ENCODE peak calls at places on chromosomes 6 and 20, in eight cellular contexts. B, N, W, M, G, H, O and F are unnamed samples.

GRCh38 chr6:113315879-113316278 is 541.3 kb upstream of the MARCKS start:
- DNase-seq in M (no peak), G (peak), W (no peak), N (no peak), B (no peak), O (no peak), H (no peak), F (no peak)

GRCh38 chr6:35810831-35811698 is 5.9 kb downstream of the LHFPL5 start:
- DNase-seq in M (no peak), N (peak), G (peak), O (no peak), W (no peak), H (no peak), B (no peak), F (no peak)

GRCh38 chr20:40682104-40683045 is 6.7 kb downstream of the MAFB start:
- DNase-seq in O (peak), H (no peak), G (no peak), W (no peak), N (no peak), B (no peak), M (no peak), F (no peak)

GRCh38 chr6:31701666-31702420 is 1.3 kb downstream of the ABHD16A start:
- DNase-seq in H (no peak), O (no peak), M (no peak), G (no peak), W (no peak), N (peak), B (no peak), F (peak)

GRCh38 chr6:152905551-152906299 is 77.1 kb downstream of the FBXO5 start:
- DNase-seq in O (no peak), H (no peak), W (no peak), M (no peak), N (no peak), B (no peak), G (no peak), F (no peak)

GRCh38 chr6:129889580-129889979 is 28.5 kb upstream of the TMEM244 start:
- DNase-seq in M (no peak), G (peak), W (no peak), H (no peak), B (no peak), N (peak), O (no peak), F (no peak)

GRCh38 chr20:1440024-1440423 is 26.6 kb downstream of the NSFL1C start:
- DNase-seq in B (peak), G (peak), H (peak), O (peak), W (no peak), N (peak), M (no peak), F (no peak)

GRCh38 chr6:155344341-155345006 is 30.2 kb upstream of the TFB1M start:
- DNase-seq in G (no peak), B (no peak), O (no peak), N (no peak), H (no peak), M (no peak), W (no peak), F (no peak)

GRCh38 chr6:113416166-113416565 is 441.0 kb upstream of the MARCKS start:
- DNase-seq in O (no peak), B (no peak), W (no peak), M (no peak), H (no peak), N (no peak), G (no peak), F (no peak)

GRCh38 chr6:5302995-5303622 is 41.8 kb downstream of the FARS2 start:
- DNase-seq in N (peak), H (peak), B (peak), M (peak), W (no peak), O (peak), G (peak), F (peak)

GRCh38 chr6:96450760-96451116 is 70.9 kb upstream of the UFL1 start:
- DNase-seq in G (no peak), H (no peak), M (no peak), B (no peak), O (no peak), N (no peak), W (no peak), F (no peak)

GRCh38 chr20:37670426-37670825 is 23.4 kb upstream of the CTNNBL1 start:
- DNase-seq in O (no peak), N (peak), M (no peak), G (no peak), B (no peak), H (no peak), W (peak), F (peak)

GRCh38 chr20:35568645-35569044 is 26.8 kb downstream of the ERGIC3 start:
- DNase-seq in N (peak), M (no peak), G (no peak), B (peak), H (no peak), W (no peak), O (peak), F (no peak)

GRCh38 chr6:1202201-1202600 is 109.7 kb upstream of the FOXQ1 start:
- DNase-seq in M (no peak), G (no peak), B (no peak), O (no peak), W (no peak), N (no peak), H (no peak), F (no peak)

GRCh38 chr6:21914121-21914973 is 320.8 kb downstream of the SOX4 start:
- DNase-seq in H (no peak), M (peak), O (no peak), N (no peak), B (no peak), W (no peak), G (peak), F (peak)

GRCh38 chr6:11598687-11599086 is 61.1 kb downstream of the TMEM170B start:
- DNase-seq in W (no peak), M (no peak), G (no peak), H (no peak), B (no peak), O (no peak), N (no peak), F (no peak)

GRCh38 chr6:148704539-148704938 is 42.3 kb upstream of the UST start:
- DNase-seq in N (no peak), H (no peak), M (no peak), W (no peak), G (no peak), B (no peak), O (no peak), F (no peak)

GRCh38 chr20:16785221-16785620 is 37.1 kb downstream of the OTOR start:
- DNase-seq in O (no peak), H (no peak), B (no peak), N (no peak), G (no peak), W (no peak), M (no peak), F (no peak)

GRCh38 chr6:57224769-57225515 is 2.8 kb upstream of the RAB23 start:
- DNase-seq in O (no peak), W (no peak), H (no peak), B (no peak), M (no peak), G (no peak), N (peak), F (no peak)

GRCh38 chr6:3777695-3778461 is 26.4 kb upstream of the PXDC1 start:
- DNase-seq in H (no peak), O (no peak), N (no peak), W (no peak), M (no peak), B (no peak), G (peak), F (no peak)

GRCh38 chr6:37566209-37566859 is 66.6 kb upstream of the CCDC167 start:
- DNase-seq in O (peak), N (peak), G (no peak), W (peak), M (peak), B (peak), H (peak), F (peak)

GRCh38 chr20:17664025-17664638 is 17.9 kb downstream of the RRBP1 start:
- DNase-seq in O (no peak), B (no peak), W (no peak), N (no peak), M (no peak), G (no peak), H (no peak), F (no peak)